ENCODE peak calls at places on chromosomes 7 and 10, in six cellular contexts. I, X, N, B, Q and Y are unnamed samples.
A peak's percentile ranks its signal among the peaks of the same experiment; 100 is the strongest.

GRCh38 chr7:129989466-129989865 is 36.7 kb upstream of the UBE2H start:
- DNase-seq in X (no peak), Q (peak; percentile 53), B (no peak), N (peak; percentile 38), I (no peak), Y (no peak)

GRCh38 chr10:100983868-100984669 is 3.2 kb downstream of the MRPL43 start:
- DNase-seq in B (no peak), N (no peak), Q (no peak), I (no peak), X (no peak), Y (no peak)

GRCh38 chr7:122622682-122623081 is 76.2 kb downstream of the RNF133 start:
- DNase-seq in X (no peak), Q (no peak), N (no peak), I (no peak), B (no peak), Y (no peak)

GRCh38 chr10:9547921-9548904 is 1469.5 kb upstream of the CELF2 start:
- DNase-seq in X (no peak), I (no peak), N (peak; percentile 7), Q (no peak), B (no peak), Y (no peak)

GRCh38 chr7:17015575-17015974 is 133.8 kb upstream of the AGR3 start:
- DNase-seq in I (no peak), B (peak; percentile 8), X (no peak), N (no peak), Q (no peak), Y (no peak)

GRCh38 chr10:50469778-50470193 is 154.0 kb downstream of the SGMS1 start:
- DNase-seq in B (no peak), X (no peak), Q (no peak), N (no peak), I (no peak), Y (peak; percentile 83)

GRCh38 chr10:124674768-124675222 is 69.4 kb downstream of the FAM53B start:
- DNase-seq in B (no peak), X (no peak), Q (no peak), I (no peak), N (no peak), Y (no peak)

GRCh38 chr7:33824911-33825459 is 80.4 kb upstream of the BMPER start:
- DNase-seq in I (no peak), B (no peak), X (no peak), N (no peak), Q (no peak), Y (no peak)

GRCh38 chr7:155277385-155277994 is 20.2 kb upstream of the INSIG1 start:
- DNase-seq in X (no peak), I (no peak), B (no peak), N (no peak), Q (no peak), Y (no peak)

GRCh38 chr10:131732631-131733127 is 168.1 kb upstream of the PPP2R2D start:
- DNase-seq in X (no peak), B (peak; percentile 16), Q (no peak), N (no peak), I (no peak), Y (no peak)

DNA sequence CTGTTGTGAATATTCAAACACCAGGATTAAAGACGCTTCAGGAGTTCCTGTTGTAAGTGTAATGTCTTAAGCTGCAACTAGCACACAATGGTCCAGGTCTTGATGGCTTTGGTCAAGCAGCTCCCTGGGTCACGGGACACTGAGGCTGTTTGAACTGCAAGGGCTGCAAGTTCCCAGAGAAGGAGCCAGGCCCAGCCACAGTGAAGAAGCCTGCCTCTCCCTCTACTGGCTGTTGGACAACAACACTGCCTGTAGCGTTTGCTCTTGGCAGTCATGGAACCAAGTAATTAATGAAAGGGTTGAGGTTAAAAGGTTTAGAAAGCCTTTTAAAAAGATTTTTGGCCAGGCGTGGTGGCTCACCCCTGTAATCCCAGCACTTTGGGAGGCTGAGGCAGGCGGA is 31.9 kb upstream of the GUSB start:
- DNase-seq in X (peak; percentile 56), B (peak; percentile 65), Q (no peak), N (peak; percentile 49), I (peak; percentile 16), Y (no peak)
- TF ChIP-seq CTCF in X (peak; percentile 62), B (peak; percentile 85), Q (no peak), N (peak; percentile 60), I (peak; percentile 80), Y (no peak)

DNA sequence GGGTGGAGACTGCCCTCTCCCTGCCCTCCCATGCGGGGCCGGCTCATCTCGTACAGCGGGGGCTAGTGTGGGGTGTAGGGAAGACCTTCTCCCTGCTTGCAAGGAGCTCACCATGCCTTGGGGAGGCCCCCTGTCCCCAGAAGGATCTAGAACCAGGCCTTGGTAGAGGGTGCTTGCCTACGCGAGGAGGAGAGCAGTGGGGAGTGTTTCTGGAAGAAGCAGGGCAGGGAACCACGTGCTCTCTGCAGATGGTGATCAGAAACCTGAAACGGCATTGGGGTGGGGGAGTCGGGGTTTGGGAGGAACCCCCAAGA is 2.7 kb downstream of the MAFK start:
- DNase-seq in N (no peak), X (no peak), B (no peak), I (no peak), Q (no peak), Y (no peak)
- TF ChIP-seq GABPA in N (no peak), X (no peak), B (no peak), I (no peak), Q (no peak), Y (no peak)

DNA sequence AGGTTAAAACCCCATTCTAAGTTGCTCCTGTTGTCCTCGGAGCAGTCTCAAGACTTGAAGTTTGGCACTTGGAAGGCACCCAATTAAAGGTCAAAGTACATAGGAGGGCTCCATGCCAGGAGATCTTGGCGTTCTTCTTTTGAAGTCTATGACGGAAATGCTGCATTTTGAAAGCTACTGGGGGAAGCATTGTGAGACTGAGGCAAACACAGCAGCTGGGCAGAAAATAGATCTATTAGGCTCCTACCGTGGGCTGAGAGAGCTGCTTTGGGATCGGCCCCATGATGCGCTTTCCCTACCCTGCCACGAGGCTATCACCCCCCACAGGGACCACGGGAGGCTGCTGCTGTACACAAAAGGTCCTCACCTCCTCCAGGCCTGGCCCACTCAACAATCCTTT is 20.0 kb downstream of the KIAA1549 start:
- DNase-seq in I (no peak), X (no peak), N (no peak), Q (no peak), B (no peak), Y (no peak)
- H3K4me3 ChIP-seq in I (no peak overlapping the region), X (no peak overlapping the region), N (no peak overlapping the region), Q (no peak overlapping the region), B (no peak overlapping the region), Y (no peak overlapping the region)

DNA sequence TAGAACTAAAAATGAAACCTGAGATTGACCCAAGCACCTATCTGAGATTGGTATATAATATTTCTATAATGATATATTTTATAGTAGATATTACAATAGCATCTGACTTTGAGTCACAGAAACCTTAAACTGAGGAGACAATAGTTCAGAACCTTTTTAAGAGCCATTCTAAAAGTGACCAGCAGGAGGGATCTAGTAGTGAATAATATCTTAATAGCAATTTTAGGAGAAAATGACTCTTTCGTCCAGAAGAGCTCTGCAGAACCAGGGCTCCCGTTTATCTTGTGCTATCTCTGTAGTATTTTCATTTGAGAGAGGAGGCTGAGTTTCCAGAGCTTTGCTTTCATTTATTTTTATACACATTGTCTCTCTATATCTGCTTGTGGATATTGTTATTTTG is 68.1 kb downstream of the PODXL start:
- DNase-seq in N (no peak), B (no peak), I (peak; percentile 31), X (no peak), Q (no peak), Y (no peak)
- TF ChIP-seq CTCF in N (peak; percentile 61), B (no peak), I (no peak), X (no peak), Q (no peak), Y (no peak)

GRCh38 chr7:67453981-67454380 is 457.3 kb downstream of the TYW1 start:
- DNase-seq in N (peak; percentile 59), B (no peak), Q (no peak), I (peak; percentile 55), X (no peak), Y (no peak)
- TF ChIP-seq GABPA in N (no peak), B (no peak), Q (no peak), I (peak; percentile 60), X (no peak), Y (no peak)

DNA sequence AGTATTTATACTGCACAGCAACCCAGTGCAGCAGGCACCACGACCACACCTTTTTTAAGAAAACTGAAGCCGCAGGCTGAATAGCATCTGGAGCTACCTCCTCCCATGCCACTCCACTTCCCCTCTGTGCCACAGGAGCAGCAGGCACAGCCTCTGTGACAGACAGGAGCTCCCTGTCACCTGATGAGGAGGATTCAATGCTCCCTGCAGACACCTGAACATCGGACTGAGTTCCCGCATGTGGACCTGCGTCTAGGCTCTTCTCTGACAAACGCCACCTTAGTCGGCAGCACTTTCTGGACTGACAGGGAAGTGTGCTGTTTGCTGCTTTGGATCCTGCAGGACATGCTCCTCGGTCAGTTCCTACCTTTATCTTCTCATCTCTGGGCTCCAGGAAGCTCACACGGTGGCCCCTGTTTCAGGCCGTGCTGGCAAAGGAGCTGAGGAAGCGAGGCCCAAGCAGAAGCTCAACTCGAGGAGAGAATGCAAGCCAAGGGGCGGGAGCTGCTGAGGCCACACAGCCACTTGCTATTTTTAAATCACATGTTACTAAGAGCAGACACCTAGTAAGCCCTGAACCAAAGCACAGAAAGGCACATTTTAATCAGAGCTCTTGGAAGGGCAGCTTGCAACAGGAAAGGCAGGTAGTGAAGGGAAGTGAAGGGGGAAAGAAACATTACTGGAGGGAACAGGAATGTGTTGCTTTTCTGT is 56.6 kb downstream of the VOPP1 start:
- DNase-seq in X (no peak), B (no peak), Q (no peak), I (no peak), N (no peak), Y (no peak)
- H3K4me3 ChIP-seq in X (no peak overlapping the region), B (no peak overlapping the region), Q (peak overlapping the region; percentile 56), I (no peak overlapping the region), N (no peak overlapping the region), Y (no peak overlapping the region)

GRCh38 chr7:106794276-106795136 is 70.6 kb upstream of the PIK3CG start:
- DNase-seq in B (no peak), X (no peak), Q (no peak), I (no peak), N (no peak), Y (no peak)

GRCh38 chr7:106792233-106792926 is 72.7 kb upstream of the PIK3CG start:
- DNase-seq in Q (no peak), B (no peak), X (no peak), I (no peak), N (no peak), Y (no peak)

GRCh38 chr7:106795171-106795876 is 69.8 kb upstream of the PIK3CG start:
- DNase-seq in Q (no peak), I (no peak), X (no peak), N (no peak), B (no peak), Y (no peak)

GRCh38 chr7:106791526-106791925 is 73.6 kb upstream of the PIK3CG start:
- DNase-seq in X (no peak), Q (no peak), B (no peak), N (no peak), I (no peak), Y (no peak)

GRCh38 chr7:106793015-106793651 is 71.9 kb upstream of the PIK3CG start:
- DNase-seq in X (no peak), N (peak; percentile 50), I (peak; percentile 65), Q (no peak), B (peak; percentile 7), Y (peak; percentile 1)
- TF ChIP-seq CTCF in X (peak; percentile 52), N (peak; percentile 87), I (peak; percentile 93), Q (peak; percentile 66), B (peak; percentile 60), Y (peak; percentile 17)